ENCODE peak calls at places on chromosomes 3 and 15, in four cellular contexts. One of them, this sample, is unnamed.

GRCh38 chr15:69760890-69761568 is 308.4 kb downstream of the RPLP1 start:
- DNase-seq in AG08395: peak; percentile 98
- DNase-seq in activated CD8-positive, alpha-beta memory T cell treated with anti-CD3 and anti-CD28 coated beads, Interleukin-2, amount 50 U/mL, for 48 hours: peak; percentile 80
- DNase-seq in caudate nucleus: no peak
- DNase-seq in this sample: no peak

GRCh38 chr3:197000211-197000610 is 29.4 kb downstream of the MELTF start:
- DNase-seq in AG08395: no peak
- DNase-seq in activated CD8-positive, alpha-beta memory T cell treated with anti-CD3 and anti-CD28 coated beads, Interleukin-2, amount 50 U/mL, for 48 hours: no peak
- DNase-seq in caudate nucleus: no peak
- DNase-seq in this sample: no peak

GRCh38 chr3:127629462-127630403 is 748 bp downstream of the PODXL2 start:
- DNase-seq in AG08395: no peak
- DNase-seq in activated CD8-positive, alpha-beta memory T cell treated with anti-CD3 and anti-CD28 coated beads, Interleukin-2, amount 50 U/mL, for 48 hours: no peak
- DNase-seq in caudate nucleus: peak; percentile 67
- DNase-seq in this sample: peak; percentile 16

GRCh38 chr3:156300929-156301806 is 180.8 kb downstream of the KCNAB1 start:
- DNase-seq in AG08395: no peak
- DNase-seq in activated CD8-positive, alpha-beta memory T cell treated with anti-CD3 and anti-CD28 coated beads, Interleukin-2, amount 50 U/mL, for 48 hours: no peak
- DNase-seq in caudate nucleus: no peak
- DNase-seq in this sample: no peak

GRCh38 chr3:46710671-46711295 is 6.9 kb downstream of the PRSS50 start:
- DNase-seq in AG08395: no peak
- DNase-seq in activated CD8-positive, alpha-beta memory T cell treated with anti-CD3 and anti-CD28 coated beads, Interleukin-2, amount 50 U/mL, for 48 hours: peak; percentile 38
- DNase-seq in caudate nucleus: no peak
- DNase-seq in this sample: no peak

GRCh38 chr3:152321806-152322377 is 53.2 kb downstream of the MBNL1 start:
- DNase-seq in AG08395: no peak
- DNase-seq in activated CD8-positive, alpha-beta memory T cell treated with anti-CD3 and anti-CD28 coated beads, Interleukin-2, amount 50 U/mL, for 48 hours: no peak
- DNase-seq in caudate nucleus: no peak
- DNase-seq in this sample: no peak

GRCh38 chr15:69484837-69485236 is 32.2 kb downstream of the RPLP1 start:
- DNase-seq in AG08395: no peak
- DNase-seq in activated CD8-positive, alpha-beta memory T cell treated with anti-CD3 and anti-CD28 coated beads, Interleukin-2, amount 50 U/mL, for 48 hours: peak; percentile 37
- DNase-seq in caudate nucleus: no peak
- DNase-seq in this sample: no peak

GRCh38 chr15:36458406-36458805 is 121.0 kb upstream of the CDIN1 start:
- DNase-seq in AG08395: no peak
- DNase-seq in activated CD8-positive, alpha-beta memory T cell treated with anti-CD3 and anti-CD28 coated beads, Interleukin-2, amount 50 U/mL, for 48 hours: no peak
- DNase-seq in caudate nucleus: no peak
- DNase-seq in this sample: no peak

GRCh38 chr3:194671900-194672808 is at the start of gene LSG1:
- DNase-seq in AG08395: peak; percentile 93
- DNase-seq in activated CD8-positive, alpha-beta memory T cell treated with anti-CD3 and anti-CD28 coated beads, Interleukin-2, amount 50 U/mL, for 48 hours: peak; percentile 92
- DNase-seq in caudate nucleus: peak; percentile 86
- DNase-seq in this sample: peak; percentile 92

GRCh38 chr15:75577401-75578205 is 1.5 kb downstream of the PTPN9 start:
- DNase-seq in AG08395: no peak
- DNase-seq in activated CD8-positive, alpha-beta memory T cell treated with anti-CD3 and anti-CD28 coated beads, Interleukin-2, amount 50 U/mL, for 48 hours: no peak
- DNase-seq in caudate nucleus: no peak
- DNase-seq in this sample: peak; percentile 17

GRCh38 chr15:82129769-82130168 is 84.0 kb upstream of the MEX3B start:
- DNase-seq in AG08395: peak; percentile 81
- DNase-seq in activated CD8-positive, alpha-beta memory T cell treated with anti-CD3 and anti-CD28 coated beads, Interleukin-2, amount 50 U/mL, for 48 hours: no peak
- DNase-seq in caudate nucleus: no peak
- DNase-seq in this sample: no peak

GRCh38 chr3:151468284-151468917 is 7.5 kb upstream of the IGSF10 start:
- DNase-seq in AG08395: peak; percentile 55
- DNase-seq in activated CD8-positive, alpha-beta memory T cell treated with anti-CD3 and anti-CD28 coated beads, Interleukin-2, amount 50 U/mL, for 48 hours: no peak
- DNase-seq in caudate nucleus: no peak
- DNase-seq in this sample: peak; percentile 28

GRCh38 chr3:15647629-15648167 is 46.2 kb downstream of the BTD start:
- DNase-seq in AG08395: peak; percentile 67
- DNase-seq in activated CD8-positive, alpha-beta memory T cell treated with anti-CD3 and anti-CD28 coated beads, Interleukin-2, amount 50 U/mL, for 48 hours: peak; percentile 70
- DNase-seq in caudate nucleus: no peak
- DNase-seq in this sample: no peak